ENCODE peak calls at places on chromosome 7, in five cellular contexts. One of them, this sample, is unnamed.

GRCh38 chr7:106421181-106421762 is 136.5 kb upstream of the NAMPT start:
- DNase-seq in CD8-positive, alpha-beta memory T cell: no peak
- DNase-seq in stimulated activated CD8-positive, alpha-beta memory T cell treated with anti-CD3 and anti-CD28 coated beads, Interleukin-4, amount 100 ng/mL, for 4 hours: no peak
- DNase-seq in HT-29: no peak
- DNase-seq in 8988T: no peak
- DNase-seq in this sample: no peak

GRCh38 chr7:73707045-73707631 is 12.3 kb downstream of the STX1A start:
- DNase-seq in 8988T: no peak
- DNase-seq in stimulated activated CD8-positive, alpha-beta memory T cell treated with anti-CD3 and anti-CD28 coated beads, Interleukin-4, amount 100 ng/mL, for 4 hours: no peak
- DNase-seq in HT-29: peak; percentile 99
- DNase-seq in CD8-positive, alpha-beta memory T cell: no peak
- DNase-seq in this sample: no peak

GRCh38 chr7:11742496-11742895 is 89.5 kb downstream of the THSD7A start:
- DNase-seq in stimulated activated CD8-positive, alpha-beta memory T cell treated with anti-CD3 and anti-CD28 coated beads, Interleukin-4, amount 100 ng/mL, for 4 hours: no peak
- DNase-seq in HT-29: peak; percentile 46
- DNase-seq in 8988T: no peak
- DNase-seq in CD8-positive, alpha-beta memory T cell: no peak
- DNase-seq in this sample: no peak

GRCh38 chr7:151126500-151127137 is 40.3 kb downstream of the AGAP3 start:
- DNase-seq in CD8-positive, alpha-beta memory T cell: no peak
- DNase-seq in stimulated activated CD8-positive, alpha-beta memory T cell treated with anti-CD3 and anti-CD28 coated beads, Interleukin-4, amount 100 ng/mL, for 4 hours: no peak
- DNase-seq in HT-29: peak; percentile 51
- DNase-seq in 8988T: no peak
- DNase-seq in this sample: no peak

GRCh38 chr7:14207154-14207553 is 217.7 kb upstream of the ETV1 start:
- DNase-seq in stimulated activated CD8-positive, alpha-beta memory T cell treated with anti-CD3 and anti-CD28 coated beads, Interleukin-4, amount 100 ng/mL, for 4 hours: no peak
- DNase-seq in HT-29: no peak
- DNase-seq in CD8-positive, alpha-beta memory T cell: no peak
- DNase-seq in 8988T: no peak
- DNase-seq in this sample: no peak

GRCh38 chr7:44750921-44751571 is 2.4 kb downstream of the ZMIZ2 start:
- DNase-seq in 8988T: no peak
- DNase-seq in HT-29: no peak
- DNase-seq in CD8-positive, alpha-beta memory T cell: peak; percentile 72
- DNase-seq in stimulated activated CD8-positive, alpha-beta memory T cell treated with anti-CD3 and anti-CD28 coated beads, Interleukin-4, amount 100 ng/mL, for 4 hours: no peak
- DNase-seq in this sample: peak; percentile 32

GRCh38 chr7:97022451-97023306 is 2.0 kb downstream of the DLX5 start:
- DNase-seq in HT-29: no peak
- DNase-seq in stimulated activated CD8-positive, alpha-beta memory T cell treated with anti-CD3 and anti-CD28 coated beads, Interleukin-4, amount 100 ng/mL, for 4 hours: no peak
- DNase-seq in CD8-positive, alpha-beta memory T cell: no peak
- DNase-seq in 8988T: no peak
- DNase-seq in this sample: no peak

GRCh38 chr7:128006550-128007292 is 24.5 kb downstream of the LRRC4 start:
- DNase-seq in CD8-positive, alpha-beta memory T cell: no peak
- DNase-seq in stimulated activated CD8-positive, alpha-beta memory T cell treated with anti-CD3 and anti-CD28 coated beads, Interleukin-4, amount 100 ng/mL, for 4 hours: no peak
- DNase-seq in HT-29: no peak
- DNase-seq in 8988T: no peak
- DNase-seq in this sample: no peak

GRCh38 chr7:29364661-29365060 is 170.1 kb downstream of the CHN2 start:
- DNase-seq in CD8-positive, alpha-beta memory T cell: no peak
- DNase-seq in HT-29: no peak
- DNase-seq in stimulated activated CD8-positive, alpha-beta memory T cell treated with anti-CD3 and anti-CD28 coated beads, Interleukin-4, amount 100 ng/mL, for 4 hours: no peak
- DNase-seq in 8988T: no peak
- DNase-seq in this sample: no peak

GRCh38 chr7:76122516-76123239 is 74.8 kb downstream of the MDH2 start:
- DNase-seq in stimulated activated CD8-positive, alpha-beta memory T cell treated with anti-CD3 and anti-CD28 coated beads, Interleukin-4, amount 100 ng/mL, for 4 hours: no peak
- DNase-seq in HT-29: no peak
- DNase-seq in 8988T: no peak
- DNase-seq in CD8-positive, alpha-beta memory T cell: no peak
- DNase-seq in this sample: no peak